ENCODE peak calls at places on chromosomes 16 and 17, in six cellular contexts. One of them, this sample, is unnamed.

GRCh38 chr16:3087836-3088235 is 11.3 kb downstream of the ZSCAN10 start:
- DNase-seq in GM23248: no peak
- DNase-seq in cardiac muscle cell: no peak
- DNase-seq in stromal cell of bone marrow: no peak
- DNase-seq in stimulated activated CD4-positive, alpha-beta T cell treated with anti-CD3 and anti-CD28 coated beads, Interleukin-2, amount 100 ng/mL, for 24 hours: no peak
- DNase-seq in NCI-H1417: no peak
- DNase-seq in this sample: no peak

GRCh38 chr16:81621496-81621895 is 157.6 kb upstream of the PLCG2 start:
- DNase-seq in GM23248: no peak
- DNase-seq in cardiac muscle cell: no peak
- DNase-seq in stromal cell of bone marrow: no peak
- DNase-seq in stimulated activated CD4-positive, alpha-beta T cell treated with anti-CD3 and anti-CD28 coated beads, Interleukin-2, amount 100 ng/mL, for 24 hours: no peak
- DNase-seq in NCI-H1417: no peak
- DNase-seq in this sample: no peak

GRCh38 chr16:765971-766819 is 5.7 kb downstream of the MSLN start:
- DNase-seq in GM23248: peak; percentile 29
- DNase-seq in cardiac muscle cell: no peak
- DNase-seq in stromal cell of bone marrow: no peak
- DNase-seq in stimulated activated CD4-positive, alpha-beta T cell treated with anti-CD3 and anti-CD28 coated beads, Interleukin-2, amount 100 ng/mL, for 24 hours: no peak
- DNase-seq in NCI-H1417: no peak
- DNase-seq in this sample: no peak

GRCh38 chr16:22007509-22008214 is at the start of gene MOSMO:
- DNase-seq in GM23248: peak; percentile 89
- DNase-seq in cardiac muscle cell: peak; percentile 90
- DNase-seq in stromal cell of bone marrow: peak; percentile 41
- DNase-seq in stimulated activated CD4-positive, alpha-beta T cell treated with anti-CD3 and anti-CD28 coated beads, Interleukin-2, amount 100 ng/mL, for 24 hours: peak; percentile 79
- DNase-seq in NCI-H1417: peak; percentile 66
- DNase-seq in this sample: peak; percentile 50

GRCh38 chr16:4372578-4373355 is 1.1 kb downstream of the VASN start:
- DNase-seq in GM23248: peak; percentile 95
- DNase-seq in cardiac muscle cell: no peak
- DNase-seq in stromal cell of bone marrow: no peak
- DNase-seq in stimulated activated CD4-positive, alpha-beta T cell treated with anti-CD3 and anti-CD28 coated beads, Interleukin-2, amount 100 ng/mL, for 24 hours: no peak
- DNase-seq in NCI-H1417: peak; percentile 27
- DNase-seq in this sample: no peak

GRCh38 chr16:78210305-78210704 is 110.9 kb downstream of the WWOX start:
- DNase-seq in GM23248: peak; percentile 51
- DNase-seq in cardiac muscle cell: no peak
- DNase-seq in stromal cell of bone marrow: peak; percentile 39
- DNase-seq in stimulated activated CD4-positive, alpha-beta T cell treated with anti-CD3 and anti-CD28 coated beads, Interleukin-2, amount 100 ng/mL, for 24 hours: no peak
- DNase-seq in NCI-H1417: peak; percentile 9
- DNase-seq in this sample: no peak

GRCh38 chr17:45008191-45008590 is 40.1 kb upstream of the C1QL1 start:
- DNase-seq in GM23248: no peak
- DNase-seq in cardiac muscle cell: no peak
- DNase-seq in stromal cell of bone marrow: no peak
- DNase-seq in stimulated activated CD4-positive, alpha-beta T cell treated with anti-CD3 and anti-CD28 coated beads, Interleukin-2, amount 100 ng/mL, for 24 hours: no peak
- DNase-seq in NCI-H1417: no peak
- DNase-seq in this sample: no peak

GRCh38 chr16:53692146-53692545 is 11.5 kb downstream of the RPGRIP1L start:
- DNase-seq in GM23248: no peak
- DNase-seq in cardiac muscle cell: peak; percentile 49
- DNase-seq in stromal cell of bone marrow: no peak
- DNase-seq in stimulated activated CD4-positive, alpha-beta T cell treated with anti-CD3 and anti-CD28 coated beads, Interleukin-2, amount 100 ng/mL, for 24 hours: no peak
- DNase-seq in NCI-H1417: no peak
- DNase-seq in this sample: no peak

GRCh38 chr16:14608111-14608566 is 21.9 kb downstream of the PARN start:
- DNase-seq in GM23248: no peak
- DNase-seq in cardiac muscle cell: no peak
- DNase-seq in stromal cell of bone marrow: no peak
- DNase-seq in stimulated activated CD4-positive, alpha-beta T cell treated with anti-CD3 and anti-CD28 coated beads, Interleukin-2, amount 100 ng/mL, for 24 hours: no peak
- DNase-seq in NCI-H1417: no peak
- DNase-seq in this sample: no peak

GRCh38 chr17:45051060-45051719 is at the start of gene DCAKD:
- DNase-seq in GM23248: peak; percentile 99
- DNase-seq in cardiac muscle cell: peak; percentile 98
- DNase-seq in stromal cell of bone marrow: peak; percentile 95
- DNase-seq in stimulated activated CD4-positive, alpha-beta T cell treated with anti-CD3 and anti-CD28 coated beads, Interleukin-2, amount 100 ng/mL, for 24 hours: peak; percentile 93
- DNase-seq in NCI-H1417: peak; percentile 96
- DNase-seq in this sample: peak; percentile 90

GRCh38 chr16:4891886-4892216 is 44.6 kb downstream of the UBN1 start:
- DNase-seq in GM23248: peak; percentile 21
- DNase-seq in cardiac muscle cell: no peak
- DNase-seq in stromal cell of bone marrow: no peak
- DNase-seq in stimulated activated CD4-positive, alpha-beta T cell treated with anti-CD3 and anti-CD28 coated beads, Interleukin-2, amount 100 ng/mL, for 24 hours: no peak
- DNase-seq in NCI-H1417: no peak
- DNase-seq in this sample: no peak

GRCh38 chr16:20898938-20899502 is 1.1 kb downstream of the DCUN1D3 start:
- DNase-seq in GM23248: peak; percentile 84
- DNase-seq in cardiac muscle cell: no peak
- DNase-seq in stromal cell of bone marrow: no peak
- DNase-seq in stimulated activated CD4-positive, alpha-beta T cell treated with anti-CD3 and anti-CD28 coated beads, Interleukin-2, amount 100 ng/mL, for 24 hours: no peak
- DNase-seq in NCI-H1417: no peak
- DNase-seq in this sample: no peak

GRCh38 chr17:48470388-48471034 is 40.5 kb upstream of the SKAP1 start:
- DNase-seq in GM23248: peak; percentile 55
- DNase-seq in cardiac muscle cell: no peak
- DNase-seq in stromal cell of bone marrow: no peak
- DNase-seq in stimulated activated CD4-positive, alpha-beta T cell treated with anti-CD3 and anti-CD28 coated beads, Interleukin-2, amount 100 ng/mL, for 24 hours: no peak
- DNase-seq in NCI-H1417: no peak
- DNase-seq in this sample: no peak

This sample was measured in mesothelial cell of epicardium.